ENCODE peak calls at places on chromosomes 5 and 9, in ten cellular contexts. X is H54; Z is ureter; J is stomach; M is psoas muscle; C is fibroblast of pulmonary artery; B is stimulated activated CD4-positive, alpha-beta T cell treated with anti-CD3 and anti-CD28 coated beads, Interleukin-12 subunit alpha, Interleukin-12 subunit beta, amount 100 ng/mL, for 48 hours; F is heart left ventricle; W is activated T-cell treated with anti-CD3 and anti-CD28 coated beads for 24 hours; I is PC-9. P is an unnamed sample.

GRCh38 chr9:137761793-137762192 is 115.8 kb upstream of the CACNA1B start:
- DNase-seq in F (no peak), C (no peak), I (no peak), X (no peak), M (no peak), W (no peak), Z (no peak), J (no peak), B (no peak), P (no peak)

GRCh38 chr5:169433221-169433651 is 132.3 kb upstream of the SLIT3 start:
- DNase-seq in J (no peak), F (no peak), X (no peak), W (no peak), B (no peak), C (peak; percentile 16), Z (no peak), I (no peak), M (no peak), P (no peak)

GRCh38 chr5:127804886-127805426 is 101.8 kb downstream of the CCDC192 start:
- DNase-seq in C (no peak), B (no peak), I (no peak), W (no peak), M (no peak), J (no peak), X (no peak), Z (no peak), F (no peak), P (no peak)

GRCh38 chr9:94005272-94005901 is 50.2 kb upstream of the BARX1 start:
- DNase-seq in J (peak; percentile 60), F (no peak), W (no peak), B (no peak), Z (no peak), X (no peak), I (peak; percentile 37), C (peak; percentile 52), M (no peak), P (no peak)

GRCh38 chr9:98010450-98010849 is 27.3 kb downstream of the ANP32B start:
- DNase-seq in I (peak; percentile 59), J (no peak), B (no peak), Z (no peak), X (peak; percentile 67), W (no peak), C (peak; percentile 72), M (no peak), F (no peak), P (no peak)

GRCh38 chr9:33109097-33109496 is 32.6 kb upstream of the SMU1 start:
- DNase-seq in M (no peak), F (no peak), B (no peak), Z (peak; percentile 19), I (no peak), X (no peak), W (no peak), C (no peak), J (no peak), P (no peak)

GRCh38 chr5:173055983-173056782 is at the start of gene CREBRF:
- DNase-seq in Z (peak; percentile 98), M (peak; percentile 99), J (peak; percentile 98), W (peak; percentile 96), B (peak; percentile 96), F (peak; percentile 100), I (peak; percentile 86), X (peak; percentile 90), C (peak; percentile 96), P (peak; percentile 88)

GRCh38 chr5:91255396-91256141 is 127.5 kb downstream of the ARRDC3 start:
- DNase-seq in Z (no peak), W (no peak), J (no peak), M (no peak), I (no peak), B (no peak), C (no peak), F (no peak), X (no peak), P (no peak)

GRCh38 chr5:10987881-10988504 is 227.0 kb upstream of the DAP start:
- DNase-seq in I (no peak), J (peak; percentile 73), F (peak; percentile 85), X (peak; percentile 17), B (peak; percentile 62), M (no peak), Z (peak; percentile 70), C (peak; percentile 3), W (peak; percentile 53), P (peak; percentile 26)

GRCh38 chr5:158810615-158811014 is 289.1 kb downstream of the EBF1 start:
- DNase-seq in F (no peak), Z (no peak), I (no peak), W (no peak), M (no peak), C (no peak), B (no peak), J (no peak), X (no peak), P (no peak)

GRCh38 chr9:99114846-99115500 is 10.1 kb downstream of the TGFBR1 start:
- DNase-seq in B (no peak), M (no peak), J (no peak), C (no peak), W (no peak), I (no peak), Z (no peak), X (no peak), F (no peak), P (no peak)